ENCODE peak calls at places on chromosomes 16 and 17, in ten cellular contexts. G is Peyer's patch, W is fibroblast of lung, U is tibial nerve, Z is PC-9, O is upper lobe of right lung, E is brain microvascular endothelial cell, M is body of pancreas, L is cardiac muscle cell, R is vagina. P is an unnamed sample.
A peak's percentile ranks its signal among the peaks of the same experiment; 100 is the strongest.

GRCh38 chr17:13544292-13544691 is 57.4 kb downstream of the HS3ST3A1 start:
- DNase-seq in M (peak; percentile 26), L (no peak), E (peak; percentile 97), G (no peak), U (no peak), Z (no peak), W (peak; percentile 99), O (peak; percentile 64), R (no peak), P (peak; percentile 55)

GRCh38 chr17:28193241-28193640 is 125.8 kb upstream of the TMEM97 start:
- DNase-seq in R (no peak), Z (no peak), O (peak; percentile 71), W (no peak), M (peak; percentile 53), L (no peak), U (peak; percentile 18), G (no peak), E (no peak), P (no peak)

GRCh38 chr17:63694974-63695773 is 4.8 kb downstream of the LIMD2 start:
- DNase-seq in O (no peak), R (no peak), U (no peak), M (no peak), W (no peak), Z (no peak), E (no peak), L (no peak), G (peak; percentile 35), P (no peak)

GRCh38 chr16:70395345-70395901 is 43.5 kb downstream of the ST3GAL2 start:
- DNase-seq in R (no peak), E (peak; percentile 15), M (peak; percentile 74), L (peak; percentile 81), O (peak; percentile 91), Z (peak; percentile 60), W (peak; percentile 42), U (no peak), G (peak; percentile 55), P (peak; percentile 84)

GRCh38 chr16:25034916-25035315 is 19.7 kb upstream of the ARHGAP17 start:
- DNase-seq in R (no peak), E (no peak), Z (no peak), U (no peak), M (no peak), W (no peak), O (no peak), G (no peak), L (no peak), P (no peak)

GRCh38 chr17:40038882-40039513 is 15.2 kb downstream of the MED24 start:
- DNase-seq in G (peak; percentile 28), E (peak; percentile 87), Z (no peak), M (peak; percentile 81), R (no peak), W (peak; percentile 91), L (peak; percentile 76), U (peak; percentile 61), O (no peak), P (peak; percentile 80)

GRCh38 chr17:333626-334396 is 18.8 kb downstream of the RPH3AL start:
- DNase-seq in Z (no peak), O (peak; percentile 81), E (peak; percentile 32), W (peak; percentile 19), L (peak; percentile 86), M (peak; percentile 91), G (peak; percentile 26), U (peak; percentile 63), R (no peak), P (peak; percentile 85)

GRCh38 chr16:60655514-60656153 is 1380.6 kb downstream of the CDH8 start:
- DNase-seq in R (no peak), Z (no peak), M (no peak), G (no peak), L (no peak), U (no peak), E (no peak), O (no peak), W (no peak), P (no peak)

GRCh38 chr16:89727406-89728120 is 6.2 kb downstream of the ZNF276 start:
- DNase-seq in R (no peak), M (no peak), G (no peak), U (no peak), E (no peak), O (no peak), W (no peak), L (no peak), Z (peak; percentile 3), P (no peak)

GRCh38 chr17:5789443-5789842 is 205.1 kb upstream of the NLRP1 start:
- DNase-seq in M (no peak), E (no peak), G (no peak), O (no peak), L (no peak), Z (no peak), R (no peak), W (no peak), U (no peak), P (no peak)

GRCh38 chr17:80160536-80160935 is 9.3 kb upstream of the CARD14 start:
- DNase-seq in R (no peak), U (no peak), W (no peak), M (no peak), E (no peak), G (no peak), O (no peak), L (no peak), Z (no peak), P (no peak)

GRCh38 chr16:50479771-50480170 is 68.4 kb upstream of the NKD1 start:
- DNase-seq in M (no peak), G (no peak), W (no peak), R (no peak), E (no peak), U (no peak), L (no peak), Z (no peak), O (no peak), P (no peak)

GRCh38 chr16:10741844-10742243 is 1.8 kb upstream of the NUBP1 start:
- DNase-seq in G (no peak), R (no peak), O (no peak), W (peak; percentile 13), E (no peak), Z (no peak), L (no peak), M (peak; percentile 54), U (no peak), P (no peak)

GRCh38 chr16:79381552-79382042 is 218.9 kb downstream of the MAF start:
- DNase-seq in U (no peak), W (peak; percentile 16), O (no peak), M (peak; percentile 15), E (no peak), R (no peak), G (no peak), Z (no peak), L (no peak), P (no peak)

GRCh38 chr16:88463411-88463810 is 10.3 kb downstream of the ZFPM1 start:
- DNase-seq in E (no peak), U (no peak), M (no peak), Z (no peak), W (no peak), R (no peak), L (no peak), O (no peak), G (no peak), P (no peak)
- H3K27me3 ChIP-seq in E (no peaks in the 10 kb centered on the region), U (no peaks in the 10 kb centered on the region), M (no peaks in the 10 kb centered on the region), Z (no peaks in the 10 kb centered on the region), W (no peaks in the 10 kb centered on the region), R (no peaks in the 10 kb centered on the region), L (no peaks in the 10 kb centered on the region), O (no peaks in the 10 kb centered on the region), G (no peaks in the 10 kb centered on the region), P (no peaks in the 10 kb centered on the region)

GRCh38 chr17:31251618-31252328 is 45.3 kb downstream of the OMG start:
- DNase-seq in M (no peak), W (no peak), L (no peak), E (no peak), R (no peak), Z (no peak), O (no peak), U (no peak), G (no peak), P (no peak)
- H3K27ac ChIP-seq in M (no peak overlapping the region), W (no peak overlapping the region), L (no peak overlapping the region), E (no peak overlapping the region), R (no peak overlapping the region), Z (no peak overlapping the region), O (no peak overlapping the region), U (no peak overlapping the region), G (no peak overlapping the region), P (no peak overlapping the region)

GRCh38 chr17:38545531-38546225 is 60.1 kb downstream of the SRCIN1 start:
- DNase-seq in O (no peak), R (no peak), M (no peak), U (no peak), W (no peak), L (no peak), E (no peak), G (no peak), Z (no peak), P (peak; percentile 29)

GRCh38 chr17:38542286-38542685 is 63.5 kb downstream of the SRCIN1 start:
- DNase-seq in Z (no peak), W (no peak), E (no peak), G (no peak), R (no peak), M (no peak), L (no peak), U (no peak), O (no peak), P (no peak)

GRCh38 chr17:38544175-38544838 is 61.4 kb downstream of the SRCIN1 start:
- DNase-seq in L (no peak), Z (no peak), U (no peak), R (no peak), G (no peak), W (no peak), O (no peak), M (no peak), E (no peak), P (no peak)

GRCh38 chr17:38544839-38545209 is 60.9 kb downstream of the SRCIN1 start:
- DNase-seq in W (no peak), Z (no peak), G (no peak), E (no peak), O (no peak), U (no peak), R (no peak), L (no peak), M (no peak), P (no peak)

DNA sequence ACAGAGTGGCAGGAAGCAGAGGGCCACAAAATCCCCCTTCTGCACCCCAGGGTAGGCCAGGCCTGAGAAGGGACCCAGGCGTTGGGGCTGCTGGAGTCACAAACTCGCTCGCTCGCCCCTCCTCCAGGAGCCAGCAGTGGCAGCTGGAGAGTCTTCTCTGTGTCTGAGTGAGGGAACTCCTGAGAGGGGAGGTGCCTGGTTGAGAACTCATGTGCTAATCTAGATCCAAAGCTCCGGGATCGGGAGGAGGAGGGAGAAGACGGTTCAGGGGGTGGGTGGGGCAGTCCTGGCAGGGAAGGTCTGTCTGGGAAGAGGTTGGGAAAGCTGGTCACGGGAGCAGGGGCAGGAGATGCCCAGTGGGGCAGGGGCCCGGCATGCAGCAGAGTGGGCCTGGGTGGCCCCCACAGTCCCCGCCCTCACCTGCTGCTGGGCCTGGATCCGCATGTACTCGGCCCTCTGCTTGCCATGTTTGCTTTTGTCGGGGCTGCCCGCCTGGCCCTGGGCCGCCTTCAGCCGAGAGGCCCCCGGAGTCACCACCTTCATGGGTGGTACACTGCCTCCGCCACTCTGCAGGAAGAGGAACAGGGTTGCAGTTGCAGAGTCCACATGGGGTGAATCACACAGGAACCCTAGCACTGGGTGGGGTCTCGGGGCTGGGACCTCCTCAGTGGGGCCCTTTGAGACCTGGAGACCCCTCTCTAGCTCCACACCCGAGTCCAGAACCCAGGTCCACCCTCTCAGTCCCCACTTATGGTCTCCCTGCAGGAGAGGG is 62.2 kb downstream of the SRCIN1 start:
- DNase-seq in L (no peak), U (no peak), G (no peak), R (no peak), Z (no peak), W (no peak), M (no peak), O (no peak), E (no peak), P (peak; percentile 33)
- H3K27me3 ChIP-seq in L (no peaks in the 10 kb centered on the region), U (no peaks in the 10 kb centered on the region), G (no peaks in the 10 kb centered on the region), R (no peaks in the 10 kb centered on the region), Z (no peaks in the 10 kb centered on the region), W (peaks cover 3% of the 10 kb centered on the region), M (no peaks in the 10 kb centered on the region), O (peaks cover 10% of the 10 kb centered on the region), E (no peaks in the 10 kb centered on the region), P (no peaks in the 10 kb centered on the region)

GRCh38 chr17:16980813-16981731 is 9.2 kb upstream of the TNFRSF13B start:
- DNase-seq in Z (no peak), G (peak; percentile 79), W (no peak), U (no peak), R (peak; percentile 52), O (no peak), E (no peak), L (no peak), M (no peak), P (no peak)
- H3K27ac ChIP-seq in Z (no peak overlapping the region), G (no peak overlapping the region), W (no peak overlapping the region), U (no peak overlapping the region), R (no peak overlapping the region), O (no peak overlapping the region), E (no peak overlapping the region), L (no peak overlapping the region), M (no peak overlapping the region), P (no peak overlapping the region)